ENCODE peak calls at places on chromosome 6, in four cellular contexts. One of them, this sample, is unnamed.

GRCh38 chr6:10954590-10955010 is 67.7 kb downstream of the SYCP2L start:
- DNase-seq in HepG2: peak; percentile 82
- DNase-seq in K562: peak; percentile 85
- DNase-seq in GM12878: peak; percentile 31
- DNase-seq in this sample: peak; percentile 94

GRCh38 chr6:170198298-170198697 is 92.6 kb downstream of the DLL1 start:
- DNase-seq in GM12878: no peak
- DNase-seq in K562: no peak
- DNase-seq in HepG2: no peak
- DNase-seq in this sample: no peak

GRCh38 chr6:42367353-42368011 is 84.2 kb downstream of the TRERF1 start:
- DNase-seq in GM12878: peak; percentile 59
- DNase-seq in HepG2: no peak
- DNase-seq in K562: peak; percentile 19
- DNase-seq in this sample: no peak

GRCh38 chr6:156980515-156980914 is 203.3 kb downstream of the ARID1B start:
- DNase-seq in HepG2: no peak
- DNase-seq in GM12878: no peak
- DNase-seq in K562: no peak
- DNase-seq in this sample: peak; percentile 41

GRCh38 chr6:156600678-156601077 is 176.5 kb upstream of the ARID1B start:
- DNase-seq in GM12878: no peak
- DNase-seq in K562: no peak
- DNase-seq in HepG2: no peak
- DNase-seq in this sample: no peak

GRCh38 chr6:45681860-45682488 is 304.2 kb upstream of the SUPT3H start:
- DNase-seq in GM12878: peak; percentile 95
- DNase-seq in K562: no peak
- DNase-seq in HepG2: no peak
- DNase-seq in this sample: no peak

GRCh38 chr6:121356575-121356974 is 22.3 kb upstream of the TBC1D32 start:
- DNase-seq in HepG2: no peak
- DNase-seq in GM12878: no peak
- DNase-seq in K562: no peak
- DNase-seq in this sample: no peak

GRCh38 chr6:157323114-157323923 is at the start of gene TMEM242:
- DNase-seq in GM12878: peak; percentile 74
- DNase-seq in HepG2: peak; percentile 89
- DNase-seq in K562: peak; percentile 97
- DNase-seq in this sample: peak; percentile 93

GRCh38 chr6:52326540-52327364 is 35.2 kb upstream of the PAQR8 start:
- DNase-seq in K562: no peak
- DNase-seq in HepG2: no peak
- DNase-seq in GM12878: no peak
- DNase-seq in this sample: no peak

GRCh38 chr6:75849329-75850025 is 100.4 kb downstream of the MYO6 start:
- DNase-seq in K562: no peak
- DNase-seq in GM12878: no peak
- DNase-seq in HepG2: no peak
- DNase-seq in this sample: no peak

GRCh38 chr6:112178846-112179245 is 75.5 kb downstream of the LAMA4 start:
- DNase-seq in GM12878: no peak
- DNase-seq in HepG2: no peak
- DNase-seq in K562: no peak
- DNase-seq in this sample: no peak

GRCh38 chr6:49030621-49031020 is 432.4 kb downstream of the MMUT start:
- DNase-seq in K562: no peak
- DNase-seq in HepG2: no peak
- DNase-seq in GM12878: no peak
- DNase-seq in this sample: no peak

GRCh38 chr6:105209950-105210706 is 30.3 kb upstream of the POPDC3 start:
- DNase-seq in HepG2: peak; percentile 60
- DNase-seq in GM12878: no peak
- DNase-seq in K562: peak; percentile 15
- DNase-seq in this sample: no peak

GRCh38 chr6:13848553-13849150 is 34.3 kb upstream of the MCUR1 start:
- DNase-seq in K562: no peak
- DNase-seq in GM12878: no peak
- DNase-seq in HepG2: no peak
- DNase-seq in this sample: no peak

GRCh38 chr6:126123226-126123625 is 136.9 kb downstream of the TRMT11 start:
- DNase-seq in GM12878: no peak
- DNase-seq in K562: peak; percentile 90
- DNase-seq in HepG2: no peak
- DNase-seq in this sample: no peak

GRCh38 chr6:159038914-159039884 is 5.6 kb downstream of the TAGAP start:
- DNase-seq in K562: no peak
- DNase-seq in HepG2: no peak
- DNase-seq in GM12878: peak; percentile 86
- DNase-seq in this sample: no peak

GRCh38 chr6:112372213-112372806 is 25.2 kb downstream of the RFPL4B start:
- DNase-seq in HepG2: no peak
- DNase-seq in K562: peak; percentile 5
- DNase-seq in GM12878: no peak
- DNase-seq in this sample: no peak

GRCh38 chr6:139765825-139766285 is 391.4 kb upstream of the CITED2 start:
- DNase-seq in GM12878: no peak
- DNase-seq in K562: peak; percentile 67
- DNase-seq in HepG2: peak; percentile 70
- DNase-seq in this sample: no peak

GRCh38 chr6:351011-351866 is 40.3 kb upstream of the IRF4 start:
- DNase-seq in HepG2: no peak
- DNase-seq in K562: no peak
- DNase-seq in GM12878: no peak
- DNase-seq in this sample: no peak

GRCh38 chr6:56724455-56724854 is 81.8 kb upstream of the DST start:
- DNase-seq in HepG2: no peak
- DNase-seq in K562: no peak
- DNase-seq in GM12878: no peak
- DNase-seq in this sample: no peak
- TF ChIP-seq ETV6 in HepG2: no peak
- TF ChIP-seq ETV6 in K562: no peak
- TF ChIP-seq ETV6 in GM12878: no peak
- TF ChIP-seq ETV6 in this sample: no peak

GRCh38 chr6:53987527-53987888 is 123.7 kb upstream of the MLIP start:
- DNase-seq in GM12878: no peak
- DNase-seq in K562: no peak
- DNase-seq in HepG2: no peak
- DNase-seq in this sample: no peak

GRCh38 chr6:53985361-53985760 is 125.9 kb upstream of the MLIP start:
- DNase-seq in GM12878: no peak
- DNase-seq in K562: no peak
- DNase-seq in HepG2: no peak
- DNase-seq in this sample: no peak

GRCh38 chr6:53984581-53984980 is 126.7 kb upstream of the MLIP start:
- DNase-seq in K562: no peak
- DNase-seq in GM12878: no peak
- DNase-seq in HepG2: no peak
- DNase-seq in this sample: no peak

GRCh38 chr6:53986721-53987526 is 124.3 kb upstream of the MLIP start:
- DNase-seq in GM12878: no peak
- DNase-seq in K562: no peak
- DNase-seq in HepG2: no peak
- DNase-seq in this sample: no peak

GRCh38 chr6:53986165-53986720 is 125.0 kb upstream of the MLIP start:
- DNase-seq in HepG2: peak; percentile 46
- DNase-seq in K562: no peak
- DNase-seq in GM12878: no peak
- DNase-seq in this sample: peak; percentile 46
- TF ChIP-seq MAX in HepG2: no peak
- TF ChIP-seq MAX in K562: no peak
- TF ChIP-seq MAX in GM12878: no peak
- TF ChIP-seq MAX in this sample: no peak

DNA sequence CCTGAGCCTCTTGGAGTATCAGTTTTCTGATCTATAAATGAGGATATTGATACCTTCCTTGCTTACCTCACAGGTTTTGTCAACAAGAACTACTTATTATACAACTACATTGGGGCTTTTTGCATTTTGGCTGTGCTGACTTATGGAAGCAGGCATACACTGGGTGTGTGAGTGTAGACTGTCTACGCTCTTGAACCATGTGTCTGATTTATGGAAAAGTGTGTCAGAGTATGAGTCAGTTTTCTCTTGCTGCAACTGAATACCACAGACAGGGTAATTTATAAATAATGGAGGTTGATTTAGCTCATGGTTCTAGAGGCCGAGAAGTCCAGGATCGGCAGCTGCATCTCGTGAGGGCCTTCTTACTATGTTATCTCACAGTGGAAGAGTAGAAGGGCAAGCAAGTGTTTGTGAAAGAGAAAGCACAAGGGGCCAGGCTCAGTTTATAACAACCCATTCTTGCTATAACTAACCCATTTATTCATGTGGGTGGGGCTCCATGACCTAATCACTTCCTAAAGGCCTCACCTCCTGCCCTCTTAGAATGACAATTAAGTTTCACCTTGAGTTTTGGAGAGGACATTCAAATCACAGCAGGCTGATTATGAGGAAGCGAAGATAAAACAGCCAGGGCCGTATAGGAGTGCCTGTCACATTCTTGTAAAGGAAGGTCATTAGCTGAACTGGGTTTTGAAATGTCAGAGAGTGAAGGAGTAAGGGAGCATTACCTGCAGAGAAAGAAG is 6.8 kb downstream of the GPR31 start:
- DNase-seq in K562: no peak
- DNase-seq in GM12878: peak; percentile 86
- DNase-seq in HepG2: no peak
- DNase-seq in this sample: no peak
- TF ChIP-seq ETV6 in K562: no peak
- TF ChIP-seq ETV6 in GM12878: peak; percentile 99
- TF ChIP-seq ETV6 in HepG2: no peak
- TF ChIP-seq ETV6 in this sample: no peak

GRCh38 chr6:31897612-31898199 is at the start of gene EHMT2:
- DNase-seq in K562: peak; percentile 95
- DNase-seq in HepG2: peak; percentile 76
- DNase-seq in GM12878: no peak
- DNase-seq in this sample: peak; percentile 85

GRCh38 chr6:31898200-31899011 is 908 bp upstream of the EHMT2 start:
- DNase-seq in GM12878: no peak
- DNase-seq in HepG2: peak; percentile 63
- DNase-seq in K562: peak; percentile 71
- DNase-seq in this sample: no peak

GRCh38 chr6:31896493-31896855 is 1.0 kb downstream of the EHMT2 start:
- DNase-seq in K562: no peak
- DNase-seq in HepG2: no peak
- DNase-seq in GM12878: no peak
- DNase-seq in this sample: no peak

GRCh38 chr6:31899215-31899614 is 1.7 kb upstream of the EHMT2 start:
- DNase-seq in HepG2: no peak
- DNase-seq in GM12878: no peak
- DNase-seq in K562: no peak
- DNase-seq in this sample: no peak

DNA sequence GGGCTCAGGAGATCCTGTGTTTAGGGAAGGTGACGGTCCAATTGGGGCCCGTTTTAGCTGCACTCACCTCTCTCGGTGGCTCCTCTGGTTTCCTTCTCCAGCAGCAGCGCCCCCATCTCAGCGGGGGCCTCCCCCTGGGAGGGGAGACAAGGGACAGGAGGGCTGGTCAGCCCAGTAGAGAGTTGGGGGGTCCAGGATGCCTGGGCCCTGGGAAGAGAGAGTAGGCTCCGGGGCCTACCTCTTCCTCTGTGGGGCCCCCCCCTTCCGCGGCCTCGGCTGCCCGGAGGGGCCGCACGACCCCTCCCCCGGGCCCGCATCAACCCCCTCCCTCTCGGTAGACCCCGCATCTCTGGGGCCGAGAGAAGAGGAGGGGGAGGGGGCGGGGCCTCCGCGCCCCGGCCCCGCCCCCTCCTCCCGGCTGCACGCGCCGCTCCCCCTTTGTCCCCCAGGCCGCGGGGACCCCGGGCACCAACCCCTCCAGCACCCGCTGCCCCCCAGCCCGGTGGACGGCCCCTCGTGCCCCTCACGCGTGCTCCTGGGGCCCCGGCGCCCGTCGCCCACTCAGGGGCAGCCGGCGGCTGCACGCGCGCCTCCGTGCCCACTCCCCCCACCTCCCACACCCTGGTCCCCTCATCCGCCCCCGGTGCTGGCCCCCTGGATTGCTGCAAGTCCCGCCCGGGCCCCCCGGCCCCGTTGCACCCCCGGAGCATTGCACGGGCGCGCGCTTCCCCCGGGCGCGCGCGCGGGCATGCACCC is 464 bp downstream of the EHMT2 start:
- DNase-seq in K562: no peak
- DNase-seq in HepG2: no peak
- DNase-seq in GM12878: no peak
- DNase-seq in this sample: no peak
- TF ChIP-seq MAX in K562: no peak
- TF ChIP-seq MAX in HepG2: no peak
- TF ChIP-seq MAX in GM12878: no peak
- TF ChIP-seq MAX in this sample: no peak

GRCh38 chr6:15897063-15897934 is 231.6 kb upstream of the MYLIP start:
- DNase-seq in K562: peak; percentile 66
- DNase-seq in GM12878: no peak
- DNase-seq in HepG2: no peak
- DNase-seq in this sample: no peak

GRCh38 chr6:15893556-15894253 is 230.9 kb upstream of the DTNBP1 start:
- DNase-seq in HepG2: peak; percentile 16
- DNase-seq in GM12878: no peak
- DNase-seq in K562: peak; percentile 81
- DNase-seq in this sample: no peak

GRCh38 chr6:15898693-15899092 is 230.2 kb upstream of the MYLIP start:
- DNase-seq in HepG2: no peak
- DNase-seq in GM12878: no peak
- DNase-seq in K562: no peak
- DNase-seq in this sample: no peak

GRCh38 chr6:15892369-15892768 is 229.5 kb upstream of the DTNBP1 start:
- DNase-seq in GM12878: no peak
- DNase-seq in HepG2: no peak
- DNase-seq in K562: no peak
- DNase-seq in this sample: no peak

GRCh38 chr6:15894973-15895858 is 232.4 kb upstream of the DTNBP1 start:
- DNase-seq in HepG2: no peak
- DNase-seq in K562: no peak
- DNase-seq in GM12878: no peak
- DNase-seq in this sample: no peak
- TF ChIP-seq ETV6 in HepG2: no peak
- TF ChIP-seq ETV6 in K562: no peak
- TF ChIP-seq ETV6 in GM12878: no peak
- TF ChIP-seq ETV6 in this sample: no peak

GRCh38 chr6:2450546-2450945 is 205.1 kb upstream of the GMDS start:
- DNase-seq in GM12878: no peak
- DNase-seq in K562: peak; percentile 25
- DNase-seq in HepG2: no peak
- DNase-seq in this sample: no peak
- TF ChIP-seq MAX in GM12878: no peak
- TF ChIP-seq MAX in K562: no peak
- TF ChIP-seq MAX in HepG2: no peak
- TF ChIP-seq MAX in this sample: no peak

GRCh38 chr6:38973178-38974057 is 75.2 kb upstream of the GLP1R start:
- DNase-seq in GM12878: peak; percentile 9
- DNase-seq in HepG2: peak; percentile 72
- DNase-seq in K562: peak; percentile 78
- DNase-seq in this sample: no peak
- TF ChIP-seq ETV6 in GM12878: no peak
- TF ChIP-seq ETV6 in HepG2: no peak
- TF ChIP-seq ETV6 in K562: no peak
- TF ChIP-seq ETV6 in this sample: no peak